ENCODE peak calls at places on chromosomes 1 and 21, in four cellular contexts. Y is HepG2, I is K562, B is SK-N-SH. Q is an unnamed sample.

GRCh38 chr1:182087304-182087703 is 25.8 kb upstream of the ZNF648 start:
- DNase-seq in Y (no peak), I (peak), B (no peak), Q (no peak)

GRCh38 chr1:89855413-89856123 is 34.7 kb downstream of the LRRC8D start:
- DNase-seq in Y (no peak), I (no peak), B (no peak), Q (no peak)

GRCh38 chr21:31671146-31671716 is 11.7 kb downstream of the SOD1 start:
- DNase-seq in Y (no peak), I (no peak), B (no peak), Q (no peak)

GRCh38 chr1:217370757-217371156 is 260.1 kb downstream of the GPATCH2 start:
- DNase-seq in Y (no peak), I (no peak), B (no peak), Q (no peak)

GRCh38 chr21:29258626-29259335 is 39.9 kb upstream of the BACH1 start:
- DNase-seq in Y (peak), I (no peak), B (no peak), Q (no peak)

GRCh38 chr1:38929054-38929453 is 12.6 kb downstream of the RHBDL2 start:
- DNase-seq in Y (no peak), I (no peak), B (no peak), Q (no peak)

GRCh38 chr1:19468397-19468956 is 16.9 kb downstream of the CAPZB start:
- DNase-seq in Y (peak), I (peak), B (no peak), Q (no peak)

GRCh38 chr1:17828991-17829390 is 73.9 kb downstream of the ACTL8 start:
- DNase-seq in Y (no peak), I (no peak), B (no peak), Q (no peak)

GRCh38 chr1:39453603-39454002 is 37.8 kb upstream of the BMP8A start:
- DNase-seq in Y (no peak), I (no peak), B (no peak), Q (no peak)

GRCh38 chr1:116332461-116332860 is 40.6 kb upstream of the ATP1A1 start:
- DNase-seq in Y (no peak), I (no peak), B (no peak), Q (no peak)

GRCh38 chr1:228794810-228795209 is 59.5 kb downstream of the RHOU start:
- DNase-seq in Y (no peak), I (no peak), B (no peak), Q (no peak)

GRCh38 chr1:223248001-223248786 is 105.1 kb upstream of the TLR5 start:
- DNase-seq in Y (no peak), I (no peak), B (no peak), Q (no peak)

GRCh38 chr1:1082239-1083180 is 8.4 kb upstream of the RNF223 start:
- DNase-seq in Y (no peak), I (no peak), B (peak), Q (no peak)

GRCh38 chr1:53899708-53900107 is 5.7 kb downstream of the DIO1 start:
- DNase-seq in Y (no peak), I (no peak), B (no peak), Q (no peak)

DNA sequence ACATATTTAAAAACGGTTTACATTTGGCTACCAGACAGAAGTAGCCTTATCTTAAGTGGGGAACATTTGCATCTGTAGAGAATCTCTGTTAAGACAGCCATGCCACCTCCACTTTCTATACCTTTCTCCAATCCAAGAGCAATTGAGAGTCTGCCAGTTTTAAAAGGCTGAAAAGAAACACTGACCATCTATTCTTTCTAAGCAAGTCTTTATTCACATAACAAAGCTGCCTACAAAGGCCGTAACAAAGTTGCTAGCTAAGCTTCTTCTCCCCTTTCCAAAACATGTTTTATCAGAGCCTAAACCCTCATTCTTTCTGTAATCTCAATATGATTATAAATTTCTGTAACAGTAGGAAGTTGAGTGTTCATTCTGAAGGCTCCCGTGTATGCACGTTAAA is 1078.3 kb downstream of the NCAM2 start:
- DNase-seq in Y (no peak), I (no peak), B (no peak), Q (no peak)
- TF ChIP-seq ZBTB33 in Y (no peak), I (no peak), B (no peak), Q (no peak)

GRCh38 chr1:40664791-40665190 is 691 bp downstream of the RIMS3 start:
- DNase-seq in Y (no peak), I (no peak), B (no peak), Q (no peak)

GRCh38 chr1:40664167-40664537 is 1.3 kb downstream of the RIMS3 start:
- DNase-seq in Y (no peak), I (no peak), B (peak), Q (no peak)

GRCh38 chr1:40673452-40673851 is 8.0 kb upstream of the RIMS3 start:
- DNase-seq in Y (no peak), I (no peak), B (no peak), Q (no peak)

GRCh38 chr1:40665335-40666171 is at the start of gene RIMS3:
- DNase-seq in Y (peak), I (peak), B (peak), Q (peak)

DNA sequence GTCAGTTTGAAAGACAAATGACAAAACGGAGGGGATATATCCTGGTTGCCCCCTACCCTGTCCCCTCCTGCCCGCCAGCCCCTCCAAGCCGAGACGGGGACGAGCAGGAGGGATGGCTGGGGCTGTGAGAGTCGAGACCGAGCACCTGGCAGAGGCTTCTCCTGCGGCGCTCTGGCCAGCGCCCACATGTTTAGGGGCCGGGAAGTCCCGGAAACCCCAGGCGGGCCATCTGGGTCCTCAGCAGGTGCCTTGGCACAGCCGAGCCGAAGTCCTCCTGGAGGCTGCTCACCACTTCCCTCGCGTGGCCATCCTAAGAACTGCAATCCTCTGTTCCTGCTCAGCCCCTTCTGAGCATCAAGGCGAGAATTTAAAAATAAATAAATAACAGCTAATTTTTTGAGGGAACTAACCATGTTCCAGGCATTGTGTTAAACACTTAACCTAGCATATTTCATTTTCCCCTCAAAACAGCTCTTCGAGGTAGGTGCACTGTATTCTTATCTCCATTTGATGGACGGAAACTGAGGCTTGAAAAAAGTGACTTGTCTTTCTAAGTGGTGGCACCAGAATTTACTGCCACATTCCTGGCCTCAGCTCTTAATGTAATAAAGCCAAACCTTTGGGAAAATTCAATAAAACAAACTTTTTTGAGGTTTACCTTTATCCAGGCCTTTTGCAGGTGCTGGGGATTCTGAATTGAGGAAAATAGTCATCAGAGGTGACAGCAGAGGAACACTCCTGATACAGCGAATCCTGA is 3.5 kb upstream of the RIMS3 start:
- DNase-seq in Y (peak), I (peak), B (peak), Q (peak)
- H3K4me3 ChIP-seq in Y (peak), I (no peak), B (peak), Q (peak)

GRCh38 chr1:24373710-24374109 is 39.9 kb downstream of the STPG1 start:
- DNase-seq in Y (no peak), I (no peak), B (no peak), Q (no peak)
- TF ChIP-seq ZBTB33 in Y (no peak), I (no peak), B (no peak), Q (no peak)

GRCh38 chr1:220655509-220655908 is 34.7 kb upstream of the C1orf115 start:
- DNase-seq in Y (no peak), I (no peak), B (no peak), Q (no peak)
- H3K4me3 ChIP-seq in Y (no peak), I (no peak), B (no peak), Q (no peak)